ENCODE peak calls at places on chromosome 17, in six cellular contexts. O is right lobe of liver, E is heart right ventricle, G is mammary epithelial cell, W is fibroblast of mammary gland, X is brain microvascular endothelial cell. H is an unnamed sample.
A peak's percentile ranks its signal among the peaks of the same experiment; 100 is the strongest.

GRCh38 chr17:43608313-43608712 is 53.4 kb downstream of the MEOX1 start:
- DNase-seq in O (no peak), E (no peak), G (peak; percentile 73), W (peak; percentile 32), X (peak; percentile 29), H (no peak)

GRCh38 chr17:81955058-81955681 is 5.8 kb downstream of the NOTUM start:
- DNase-seq in O (no peak), E (no peak), G (no peak), W (no peak), X (no peak), H (no peak)

GRCh38 chr17:1830288-1830687 is 483 bp downstream of the RPA1 start:
- DNase-seq in O (no peak), E (no peak), G (peak; percentile 47), W (peak; percentile 10), X (no peak), H (no peak)

GRCh38 chr17:65434878-65435277 is 126.6 kb downstream of the AXIN2 start:
- DNase-seq in O (no peak), E (no peak), G (no peak), W (no peak), X (no peak), H (no peak)

GRCh38 chr17:44007346-44008204 is 3.2 kb downstream of the NAGS start:
- DNase-seq in O (no peak), E (peak; percentile 28), G (peak; percentile 15), W (no peak), X (no peak), H (no peak)

GRCh38 chr17:74055508-74056160 is 147.8 kb upstream of the RPL38 start:
- DNase-seq in O (no peak), E (no peak), G (no peak), W (no peak), X (no peak), H (no peak)

GRCh38 chr17:35087731-35088646 is 24.5 kb upstream of the RFFL start:
- DNase-seq in O (peak; percentile 81), E (peak; percentile 60), G (peak; percentile 53), W (peak; percentile 44), X (peak; percentile 34), H (peak; percentile 79)

GRCh38 chr17:79216826-79217225 is 142.2 kb downstream of the ENGASE start:
- DNase-seq in O (peak; percentile 36), E (no peak), G (no peak), W (no peak), X (no peak), H (no peak)

GRCh38 chr17:55635253-55635766 is 87.4 kb downstream of the TMEM100 start:
- DNase-seq in O (no peak), E (no peak), G (no peak), W (peak; percentile 58), X (no peak), H (no peak)

GRCh38 chr17:41098476-41098875 is 534 bp upstream of the KRTAP4-8 start:
- DNase-seq in O (no peak), E (no peak), G (peak; percentile 76), W (peak; percentile 47), X (peak; percentile 23), H (no peak)

GRCh38 chr17:10099051-10099571 is 99.3 kb downstream of the GAS7 start:
- DNase-seq in O (no peak), E (no peak), G (no peak), W (peak; percentile 87), X (no peak), H (no peak)

GRCh38 chr17:67534941-67535340 is 157.9 kb downstream of the PITPNC1 start:
- DNase-seq in O (no peak), E (no peak), G (no peak), W (no peak), X (no peak), H (no peak)

GRCh38 chr17:78745407-78746088 is 36.5 kb downstream of the CYTH1 start:
- DNase-seq in O (no peak), E (no peak), G (no peak), W (peak; percentile 51), X (no peak), H (no peak)

DNA sequence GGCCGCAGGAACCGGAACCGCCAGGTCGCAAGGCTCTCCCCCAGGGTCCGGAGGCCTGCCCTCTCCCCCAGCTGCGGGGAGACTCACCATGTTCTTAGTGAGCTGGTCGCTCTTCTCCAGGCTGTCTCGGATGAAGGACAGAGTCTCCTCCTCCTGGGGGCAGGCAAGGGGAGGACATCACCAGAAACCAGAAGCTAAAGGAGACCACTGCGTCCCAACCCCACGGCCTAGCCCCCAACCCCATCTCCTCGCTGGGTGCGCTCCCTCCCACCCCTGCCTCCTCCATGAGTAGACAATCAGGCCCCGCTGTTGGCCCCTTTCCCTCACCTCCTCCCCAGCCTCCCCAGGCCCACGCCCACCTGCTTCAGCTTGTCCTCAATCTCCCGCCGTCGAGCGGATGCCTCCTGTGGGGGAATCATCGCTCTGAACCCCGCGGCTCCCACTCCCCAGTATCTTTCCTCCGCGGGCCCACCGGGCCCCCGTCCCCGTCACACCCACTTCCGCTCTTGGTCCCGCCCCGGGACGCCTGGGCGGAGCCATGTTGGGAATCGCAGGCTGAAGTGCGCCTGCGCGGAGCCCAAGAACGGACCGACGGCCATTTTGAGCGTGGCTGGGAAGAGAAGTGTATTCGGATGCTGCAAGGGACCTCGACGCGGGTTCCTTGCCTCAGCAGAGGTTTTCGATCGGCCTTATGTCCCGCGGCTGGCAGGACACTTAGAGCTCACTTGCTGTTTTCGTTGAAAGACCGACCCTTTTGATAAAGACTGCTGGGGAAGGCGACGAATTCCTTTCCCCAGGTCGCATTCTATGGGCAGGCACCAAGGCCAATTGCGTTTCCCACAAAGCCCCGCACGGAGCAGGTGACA is at the start of gene EXOC7:
- DNase-seq in O (peak; percentile 94), E (peak; percentile 93), G (peak; percentile 83), W (peak; percentile 88), X (peak; percentile 83), H (peak; percentile 96)
- TF ChIP-seq CTCF in O (no peak), E (no peak), G (no peak), W (peak; percentile 9), X (peak; percentile 37), H (no peak)

GRCh38 chr17:38673714-38674012 is 1.1 kb downstream of the EPOP start:
- DNase-seq in O (peak; percentile 60), E (no peak), G (no peak), W (no peak), X (no peak), H (no peak)
- H3K4me3 ChIP-seq in O (peak overlapping the region; percentile 56), E (peak overlapping the region; percentile 64), G (peak overlapping the region; percentile 62), W (no peak overlapping the region), X (no peak overlapping the region), H (peak overlapping the region; percentile 66)

DNA sequence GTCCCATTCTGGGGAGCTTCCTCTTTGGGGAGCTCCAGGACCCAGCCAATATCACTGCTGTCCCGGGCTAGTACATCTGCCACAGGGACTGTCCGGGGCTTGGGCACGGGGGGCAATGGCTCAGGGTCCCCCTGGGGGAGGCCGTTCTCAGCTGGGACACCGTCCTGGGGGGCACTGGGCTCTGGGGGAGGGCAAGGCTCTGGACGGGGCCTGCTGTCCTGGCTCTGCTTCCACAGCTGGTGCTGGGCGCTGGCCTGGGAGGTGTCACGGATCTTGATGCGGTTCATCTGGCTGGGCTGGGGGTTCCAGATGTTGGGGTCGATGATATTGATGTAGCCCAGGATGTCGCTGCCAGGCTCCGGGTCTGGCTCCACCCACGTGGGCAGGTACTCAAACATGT is 26.1 kb downstream of the SLC5A10 start:
- DNase-seq in O (no peak), E (no peak), G (no peak), W (no peak), X (no peak), H (no peak)
- TF ChIP-seq CTCF in O (no peak), E (no peak), G (no peak), W (no peak), X (no peak), H (no peak)

GRCh38 chr17:3544365-3544764 is 13.2 kb downstream of the TRPV3 start:
- DNase-seq in O (peak; percentile 14), E (no peak), G (no peak), W (no peak), X (no peak), H (no peak)
- H3K4me3 ChIP-seq in O (no peak overlapping the region), E (no peak overlapping the region), G (no peak overlapping the region), W (no peak overlapping the region), X (no peak overlapping the region), H (no peak overlapping the region)

GRCh38 chr17:30554839-30555751 is 77.9 kb downstream of the GOSR1 start:
- DNase-seq in O (no peak), E (no peak), G (no peak), W (peak; percentile 44), X (peak; percentile 16), H (peak; percentile 59)
- TF ChIP-seq CTCF in O (no peak), E (no peak), G (no peak), W (peak; percentile 40), X (peak; percentile 52), H (no peak)

GRCh38 chr17:57638284-57638683 is 106.8 kb downstream of the CCDC182 start:
- DNase-seq in O (no peak), E (no peak), G (no peak), W (no peak), X (no peak), H (no peak)

GRCh38 chr17:57637668-57638010 is 107.5 kb downstream of the CCDC182 start:
- DNase-seq in O (no peak), E (no peak), G (no peak), W (no peak), X (no peak), H (no peak)

GRCh38 chr17:57640079-57640478 is 105.0 kb downstream of the CCDC182 start:
- DNase-seq in O (no peak), E (no peak), G (no peak), W (no peak), X (no peak), H (no peak)

GRCh38 chr17:57636985-57637667 is 108.0 kb downstream of the CCDC182 start:
- DNase-seq in O (no peak), E (no peak), G (peak; percentile 25), W (no peak), X (no peak), H (no peak)

GRCh38 chr17:57639381-57639780 is 105.7 kb downstream of the CCDC182 start:
- DNase-seq in O (no peak), E (no peak), G (no peak), W (no peak), X (no peak), H (no peak)
- H3K4me3 ChIP-seq in O (no peak overlapping the region), E (no peak overlapping the region), G (no peak overlapping the region), W (no peak overlapping the region), X (no peak overlapping the region), H (no peak overlapping the region)

DNA sequence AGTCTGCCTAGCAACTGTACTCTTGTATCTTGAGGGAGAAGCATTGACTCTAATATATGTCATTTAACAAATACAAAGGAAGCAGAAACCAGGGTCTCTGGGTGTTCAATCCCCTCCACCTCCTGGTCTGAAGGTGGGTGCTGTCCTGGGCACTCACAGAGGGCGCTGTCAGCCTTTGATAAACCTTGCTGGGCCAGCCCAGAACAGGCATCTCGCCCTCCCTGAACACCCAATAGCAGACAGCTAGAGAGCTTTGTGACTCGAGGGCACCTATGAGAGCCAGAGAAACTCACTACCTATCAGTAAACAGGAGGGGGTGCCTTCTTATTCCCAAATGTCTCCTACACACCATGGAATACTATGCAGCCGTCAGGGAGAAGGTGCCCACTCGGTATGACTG is 6.4 kb upstream of the PIPOX start:
- DNase-seq in O (no peak), E (no peak), G (no peak), W (no peak), X (no peak), H (no peak)
- TF ChIP-seq CTCF in O (no peak), E (no peak), G (no peak), W (no peak), X (no peak), H (no peak)

H was measured in upper lobe of right lung.